ENCODE peak calls at places on chromosomes 6 and 20, in seven cellular contexts. Q is H1, L is SK-N-SH, V is K562, G is ovary, B is A549, F is upper lobe of left lung. M is an unnamed sample.

GRCh38 chr6:110446405-110446804 is 30.0 kb downstream of the SLC22A16 start:
- DNase-seq in F (no peak), V (no peak), L (no peak), Q (no peak), B (no peak), G (no peak), M (no peak)

GRCh38 chr6:48024956-48025355 is 86.0 kb downstream of the PTCHD4 start:
- DNase-seq in L (no peak), Q (no peak), F (no peak), B (no peak), V (no peak), G (no peak), M (no peak)

GRCh38 chr6:11248974-11249761 is 16.7 kb upstream of the NEDD9 start:
- DNase-seq in L (no peak), B (no peak), Q (no peak), G (no peak), F (no peak), V (no peak), M (no peak)

GRCh38 chr6:52164319-52165094 is 21.7 kb upstream of the IL17A start:
- DNase-seq in F (no peak), Q (no peak), V (peak; percentile 12), B (no peak), G (no peak), L (no peak), M (no peak)

GRCh38 chr6:37560737-37561103 is 61.0 kb upstream of the CCDC167 start:
- DNase-seq in F (no peak), B (no peak), Q (no peak), L (no peak), V (no peak), G (no peak), M (no peak)

GRCh38 chr6:104281370-104281769 is 578.3 kb downstream of the HACE1 start:
- DNase-seq in Q (peak; percentile 10), G (no peak), L (no peak), V (no peak), F (no peak), B (no peak), M (no peak)

GRCh38 chr6:135182993-135183531 is 2.0 kb downstream of the MYB start:
- DNase-seq in V (peak; percentile 76), G (no peak), B (no peak), L (no peak), F (peak; percentile 61), Q (no peak), M (no peak)

GRCh38 chr6:33812669-33813068 is 8.9 kb upstream of the MLN start:
- DNase-seq in L (peak; percentile 64), G (peak; percentile 39), V (peak; percentile 81), B (peak; percentile 35), Q (peak; percentile 71), F (peak; percentile 31), M (no peak)

GRCh38 chr6:11092654-11093053 is 980 bp upstream of the SMIM13 start:
- DNase-seq in Q (no peak), B (no peak), G (no peak), F (no peak), V (no peak), L (no peak), M (no peak)

GRCh38 chr6:117317261-117317660 is 51.9 kb downstream of the VGLL2 start:
- DNase-seq in G (no peak), V (peak; percentile 17), F (no peak), Q (no peak), L (no peak), B (peak; percentile 22), M (no peak)

GRCh38 chr20:44309763-44310663 is 989 bp downstream of the FITM2 start:
- DNase-seq in B (no peak), F (peak; percentile 26), V (peak; percentile 56), L (no peak), G (peak; percentile 39), Q (no peak), M (no peak)

GRCh38 chr6:11093065-11093590 is 506 bp upstream of the SMIM13 start:
- DNase-seq in L (no peak), F (peak; percentile 52), G (no peak), V (peak; percentile 68), Q (no peak), B (peak; percentile 48), M (no peak)

GRCh38 chr6:41156771-41157170 is 2.6 kb upstream of the TREML1 start:
- DNase-seq in B (no peak), Q (no peak), F (no peak), G (no peak), L (no peak), V (no peak), M (no peak)

GRCh38 chr6:41153451-41153850 is 696 bp downstream of the TREML1 start:
- DNase-seq in V (no peak), Q (no peak), F (no peak), L (no peak), G (no peak), B (no peak), M (no peak)

GRCh38 chr6:41156001-41156400 is 1.9 kb upstream of the TREML1 start:
- DNase-seq in B (no peak), Q (no peak), G (no peak), L (no peak), V (no peak), F (no peak), M (no peak)

GRCh38 chr6:41153992-41154625 is at the start of gene TREML1:
- DNase-seq in G (no peak), B (no peak), Q (no peak), V (no peak), L (no peak), F (no peak), M (no peak)

GRCh38 chr6:41155132-41155805 is 1.1 kb upstream of the TREML1 start:
- DNase-seq in F (no peak), G (no peak), Q (no peak), L (no peak), V (no peak), B (no peak), M (no peak)
- TF ChIP-seq EP300 in F (no peak), G (no peak), Q (no peak), L (no peak), V (no peak), B (no peak), M (no peak)

GRCh38 chr6:157056275-157056674 is 267.0 kb downstream of the TMEM242 start:
- DNase-seq in B (no peak), L (no peak), F (no peak), G (no peak), Q (no peak), V (no peak), M (no peak)

GRCh38 chr6:157061770-157062594 is 261.3 kb downstream of the TMEM242 start:
- DNase-seq in Q (no peak), V (no peak), F (no peak), L (no peak), B (no peak), G (no peak), M (no peak)

GRCh38 chr6:157058574-157058973 is 264.7 kb downstream of the TMEM242 start:
- DNase-seq in V (no peak), F (no peak), B (no peak), G (no peak), Q (no peak), L (no peak), M (no peak)

GRCh38 chr6:157060440-157060949 is 262.8 kb downstream of the TMEM242 start:
- DNase-seq in L (no peak), Q (no peak), F (no peak), B (no peak), V (no peak), G (no peak), M (no peak)

DNA sequence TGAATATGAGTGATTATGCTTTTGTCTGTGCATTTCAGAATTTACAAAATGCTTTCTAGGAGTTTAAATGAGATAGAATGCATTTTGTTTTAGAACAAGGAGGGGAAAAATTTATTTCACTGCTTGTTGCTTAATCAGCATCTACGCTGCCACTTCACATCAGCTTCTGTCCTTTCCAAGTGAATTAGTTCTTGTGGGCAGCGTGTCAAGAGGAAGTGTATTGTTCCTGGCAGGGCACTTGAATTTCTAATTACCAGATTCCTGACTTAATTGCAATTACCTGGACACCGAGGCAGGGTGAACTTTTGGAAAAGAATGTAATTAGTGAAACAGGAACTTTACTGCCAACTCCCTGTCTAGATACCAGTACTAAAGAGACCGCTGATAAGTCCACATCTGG is 263.5 kb downstream of the TMEM242 start:
- DNase-seq in V (no peak), Q (no peak), F (peak; percentile 60), B (no peak), L (no peak), G (no peak), M (no peak)
- TF ChIP-seq EP300 in V (no peak), Q (no peak), F (peak; percentile 41), B (no peak), L (no peak), G (no peak), M (peak; percentile 46)

GRCh38 chr20:35772563-35773058 is 796 bp downstream of the PHF20 start:
- DNase-seq in F (no peak), L (no peak), B (no peak), V (no peak), Q (no peak), G (no peak), M (no peak)

GRCh38 chr20:35771367-35771688 is 487 bp upstream of the PHF20 start:
- DNase-seq in F (no peak), Q (no peak), L (no peak), V (no peak), G (no peak), B (no peak), M (no peak)

GRCh38 chr20:35768731-35769664 is 2.8 kb upstream of the PHF20 start:
- DNase-seq in F (peak; percentile 97), V (peak; percentile 59), B (peak; percentile 92), L (peak; percentile 34), G (peak; percentile 96), Q (peak; percentile 67), M (peak; percentile 100)

GRCh38 chr20:35773154-35773751 is 1.4 kb downstream of the PHF20 start:
- DNase-seq in B (peak; percentile 12), F (peak; percentile 67), G (no peak), L (no peak), V (peak; percentile 22), Q (no peak), M (no peak)

DNA sequence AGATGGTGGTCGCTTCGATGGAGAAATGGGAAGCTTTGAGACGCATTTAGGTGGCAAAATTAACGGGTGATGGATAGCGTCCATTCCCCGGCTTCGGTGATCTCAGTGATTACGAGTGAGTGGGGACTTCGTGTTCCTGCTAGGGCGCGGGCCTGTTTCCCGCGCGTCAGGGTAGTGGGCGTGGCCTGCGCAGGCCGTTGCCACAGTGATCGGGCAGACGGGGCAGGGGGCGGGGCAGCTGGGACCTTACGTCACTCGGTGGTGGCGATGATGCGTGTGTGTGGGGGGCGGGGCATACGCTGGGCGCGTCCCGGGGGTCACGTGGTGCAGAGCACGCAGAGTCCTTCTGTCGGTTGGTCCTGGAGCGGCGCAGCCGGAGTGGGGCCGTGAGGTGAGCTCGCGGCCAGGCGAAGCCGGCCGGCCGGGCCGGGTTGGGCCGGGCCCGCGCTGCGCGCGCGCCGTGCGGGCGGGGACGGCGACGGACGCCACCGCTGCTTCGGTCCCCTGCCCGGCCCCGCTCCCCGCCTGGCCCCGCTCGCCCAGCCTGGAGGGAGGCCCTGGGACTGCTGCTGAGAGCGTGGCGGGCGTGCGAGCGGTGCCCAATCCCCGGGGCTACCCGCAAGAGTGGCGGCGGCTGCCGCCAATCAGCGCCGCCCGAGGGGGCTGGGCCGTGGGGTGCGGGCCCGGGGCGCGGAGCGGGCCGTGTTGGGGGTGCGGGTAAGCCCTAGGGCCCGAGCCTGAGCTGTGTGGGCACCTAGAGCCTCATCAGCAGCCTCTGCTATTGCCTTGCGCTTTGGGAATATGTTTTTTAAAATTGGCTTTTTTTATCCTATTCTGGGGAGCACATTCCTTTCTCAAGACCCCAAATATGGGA is at the start of gene PHF20:
- DNase-seq in B (peak; percentile 99), G (peak; percentile 100), V (peak; percentile 97), L (peak; percentile 98), Q (peak; percentile 92), F (peak; percentile 99), M (peak; percentile 99)
- TF ChIP-seq EP300 in B (no peak), G (peak; percentile 98), V (no peak), L (no peak), Q (no peak), F (peak; percentile 99), M (peak; percentile 99)

GRCh38 chr20:3172933-3173581 is at the start of gene LZTS3:
- DNase-seq in Q (peak; percentile 49), B (peak; percentile 62), V (peak; percentile 81), F (peak; percentile 71), L (peak; percentile 94), G (peak; percentile 87), M (peak; percentile 66)
- TF ChIP-seq EP300 in Q (peak; percentile 9), B (no peak), V (no peak), F (no peak), L (no peak), G (no peak), M (no peak)

M was measured in tibial nerve.